ENCODE peak calls at places on chromosomes 6 and 20, in four cellular contexts. I is astrocyte of the spinal cord, F is brain microvascular endothelial cell, H is nephron progenitor cell. E is an unnamed sample.

GRCh38 chr6:133130863-133131262 is 110.3 kb upstream of the EYA4 start:
- DNase-seq in I (peak; percentile 72), H (no peak), F (no peak), E (peak; percentile 87)

GRCh38 chr20:9040874-9041524 is 27.9 kb upstream of the PLCB4 start:
- DNase-seq in F (no peak), H (no peak), I (peak; percentile 55), E (no peak)

GRCh38 chr6:43942011-43942442 is 172.0 kb downstream of the VEGFA start:
- DNase-seq in H (no peak), F (no peak), I (no peak), E (no peak)

GRCh38 chr6:148466158-148466557 is 123.5 kb downstream of the SASH1 start:
- DNase-seq in I (no peak), F (no peak), H (no peak), E (no peak)

GRCh38 chr6:30227763-30228487 is 14.7 kb upstream of the TRIM26 start:
- DNase-seq in F (no peak), H (no peak), I (no peak), E (no peak)

GRCh38 chr6:43020847-43021246 is 576 bp upstream of the RRP36 start:
- DNase-seq in I (no peak), H (peak; percentile 16), F (no peak), E (no peak)

GRCh38 chr6:139519097-139519496 is 144.6 kb upstream of the CITED2 start:
- DNase-seq in H (no peak), I (no peak), F (no peak), E (no peak)

GRCh38 chr6:166955121-166955864 is 1.1 kb downstream of the RNASET2 start:
- DNase-seq in H (peak; percentile 22), F (no peak), I (no peak), E (no peak)

GRCh38 chr20:56926501-56926900 is 297.4 kb downstream of the TFAP2C start:
- DNase-seq in I (no peak), F (no peak), H (no peak), E (no peak)

GRCh38 chr6:14927398-14927797 is 318.5 kb upstream of the JARID2 start:
- DNase-seq in I (no peak), H (no peak), F (no peak), E (no peak)

GRCh38 chr6:112235956-112236355 is 18.4 kb downstream of the LAMA4 start:
- DNase-seq in H (no peak), F (peak; percentile 94), I (peak; percentile 74), E (no peak)

GRCh38 chr20:1905693-1906092 is 10.5 kb downstream of the SIRPA start:
- DNase-seq in I (no peak), F (no peak), H (no peak), E (no peak)

GRCh38 chr6:2738373-2738979 is 12.2 kb downstream of the MYLK4 start:
- DNase-seq in H (peak; percentile 60), I (peak; percentile 74), F (peak; percentile 66), E (peak; percentile 38)

GRCh38 chr6:31352497-31353368 is 4.2 kb downstream of the HLA-B start:
- DNase-seq in I (no peak), F (no peak), H (no peak), E (no peak)

GRCh38 chr6:79672631-79673065 is 41.5 kb downstream of the SH3BGRL2 start:
- DNase-seq in I (peak; percentile 59), F (peak; percentile 8), H (no peak), E (peak; percentile 48)

GRCh38 chr6:82000551-82000950 is 247.0 kb downstream of the IBTK start:
- DNase-seq in F (no peak), H (no peak), I (no peak), E (no peak)

GRCh38 chr6:7721654-7722053 is 4.2 kb upstream of the BMP6 start:
- DNase-seq in H (no peak), F (no peak), I (peak; percentile 34), E (peak; percentile 37)

GRCh38 chr20:58237318-58238182 is 9.1 kb upstream of the ANKRD60 start:
- DNase-seq in F (peak; percentile 35), I (peak; percentile 72), H (no peak), E (no peak)

GRCh38 chr20:63082308-63082938 is 75.7 kb upstream of the BHLHE23 start:
- DNase-seq in I (peak; percentile 19), H (peak; percentile 96), F (peak; percentile 23), E (no peak)

GRCh38 chr20:50919567-50919966 is 11.7 kb downstream of the ADNP start:
- DNase-seq in I (peak; percentile 81), H (no peak), F (peak; percentile 40), E (peak; percentile 10)

GRCh38 chr20:22805219-22805618 is 220.8 kb upstream of the FOXA2 start:
- DNase-seq in I (peak; percentile 63), F (peak; percentile 89), H (peak; percentile 32), E (peak; percentile 63)

GRCh38 chr20:37007898-37008649 is 56.6 kb upstream of the SAMHD1 start:
- DNase-seq in I (peak; percentile 44), F (peak; percentile 43), H (no peak), E (no peak)

GRCh38 chr6:79913369-79913768 is 34.0 kb downstream of the ELOVL4 start:
- DNase-seq in I (no peak), H (no peak), F (no peak), E (no peak)

GRCh38 chr6:11975353-11975977 is 36.6 kb upstream of the HIVEP1 start:
- DNase-seq in H (no peak), F (no peak), I (no peak), E (no peak)

GRCh38 chr6:37029249-37029959 is 23.9 kb downstream of the FGD2 start:
- DNase-seq in I (peak; percentile 79), H (peak; percentile 74), F (peak; percentile 81), E (peak; percentile 96)

DNA sequence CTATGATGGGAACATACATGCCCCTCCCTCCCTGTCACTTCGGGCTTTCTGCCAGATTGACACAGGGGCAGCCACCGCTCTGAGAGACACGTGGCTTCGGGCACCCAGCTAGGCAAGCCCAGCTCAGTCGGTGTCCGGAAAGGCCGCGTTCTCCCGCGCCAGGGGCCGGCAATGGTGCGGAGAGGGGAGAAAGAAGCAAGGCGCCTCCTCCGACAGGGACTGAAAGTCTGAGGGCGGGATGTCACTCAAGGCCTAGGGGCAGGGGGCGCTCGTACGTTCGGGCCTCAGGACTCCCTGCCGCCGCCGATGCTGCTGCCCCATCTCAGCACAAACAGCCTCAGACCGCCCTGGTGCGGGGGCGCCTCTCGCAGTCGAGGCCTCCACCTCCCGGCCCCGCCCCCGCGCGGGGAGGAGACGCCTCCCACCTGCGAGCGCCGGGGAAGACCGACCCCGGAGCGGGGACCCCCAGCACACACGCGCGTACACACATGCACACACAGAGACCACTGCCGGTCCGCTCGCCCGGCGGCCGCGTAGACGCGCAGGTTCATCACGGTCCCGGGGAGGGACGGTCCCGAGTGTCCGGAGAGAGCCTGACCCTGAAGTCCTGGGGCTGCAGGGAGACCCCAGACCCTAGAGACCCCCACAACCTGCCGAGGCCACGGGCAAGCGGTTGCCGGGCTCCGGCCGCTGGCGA is 1.9 kb downstream of the GRM4 start:
- DNase-seq in F (no peak), I (no peak), H (peak; percentile 84), E (no peak)
- TF ChIP-seq CTCF in F (peak; percentile 39), I (peak; percentile 10), H (peak; percentile 47), E (no peak)

GRCh38 chr20:16695633-16696032 is 34.2 kb upstream of the SNRPB2 start:
- DNase-seq in H (no peak), F (no peak), I (no peak), E (no peak)

GRCh38 chr20:16703570-16703969 is 26.3 kb upstream of the SNRPB2 start:
- DNase-seq in H (no peak), F (no peak), I (no peak), E (no peak)

GRCh38 chr20:16699287-16699686 is 30.5 kb upstream of the SNRPB2 start:
- DNase-seq in H (no peak), I (no peak), F (no peak), E (no peak)

GRCh38 chr20:16701296-16701695 is 28.5 kb upstream of the SNRPB2 start:
- DNase-seq in H (no peak), I (no peak), F (no peak), E (no peak)
- TF ChIP-seq CTCF in H (peak; percentile 24), I (peak; percentile 14), F (peak; percentile 42), E (peak; percentile 43)

GRCh38 chr6:158686791-158687381 is 37.0 kb downstream of the SYTL3 start:
- DNase-seq in H (no peak), F (no peak), I (no peak), E (no peak)

GRCh38 chr6:158686311-158686710 is 36.5 kb downstream of the SYTL3 start:
- DNase-seq in I (no peak), H (no peak), F (no peak), E (peak; percentile 70)

GRCh38 chr6:158684745-158685355 is 35.0 kb downstream of the SYTL3 start:
- DNase-seq in F (no peak), H (no peak), I (no peak), E (no peak)

GRCh38 chr6:158687507-158687906 is 37.7 kb downstream of the SYTL3 start:
- DNase-seq in H (no peak), F (no peak), I (no peak), E (no peak)

GRCh38 chr6:158688860-158689259 is 39.0 kb downstream of the SYTL3 start:
- DNase-seq in I (no peak), H (no peak), F (no peak), E (no peak)
- TF ChIP-seq CTCF in I (no peak), H (no peak), F (no peak), E (no peak)

DNA sequence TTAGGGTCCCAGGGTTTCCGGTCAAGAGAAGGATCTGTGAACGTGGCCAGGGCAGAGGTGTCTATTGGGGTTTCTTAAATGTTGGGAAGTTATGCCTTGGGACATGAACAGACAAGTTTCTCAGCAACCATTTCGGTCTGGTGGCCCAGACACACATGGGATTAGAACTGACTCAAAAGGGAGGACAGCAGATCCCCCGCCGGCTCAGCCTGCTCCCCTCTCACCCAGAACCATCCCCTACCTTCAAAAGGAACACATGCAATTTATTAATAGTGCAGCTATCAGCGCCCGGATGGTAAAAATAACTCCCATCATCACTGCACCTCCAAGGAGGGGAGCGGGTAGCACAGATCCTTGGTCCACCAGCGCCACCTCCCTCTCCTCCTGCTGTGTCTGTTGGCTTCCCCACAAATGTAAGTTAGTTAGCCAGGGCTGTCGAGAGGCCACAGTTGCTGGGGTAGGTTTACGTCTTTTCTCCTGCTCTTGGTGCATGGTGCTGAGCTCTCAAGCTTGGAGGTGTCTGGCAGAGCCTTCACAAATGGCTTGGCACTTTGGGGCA is 77.1 kb downstream of the TRAM2 start:
- DNase-seq in F (no peak), I (no peak), H (no peak), E (no peak)
- TF ChIP-seq CTCF in F (no peak), I (no peak), H (no peak), E (no peak)

GRCh38 chr20:39103732-39104131 is 141.6 kb downstream of the DHX35 start:
- DNase-seq in I (no peak), F (no peak), H (no peak), E (no peak)

GRCh38 chr20:39103305-39103704 is 141.2 kb downstream of the DHX35 start:
- DNase-seq in H (no peak), I (no peak), F (no peak), E (no peak)

GRCh38 chr20:39107741-39108140 is 145.6 kb downstream of the DHX35 start:
- DNase-seq in H (no peak), F (peak; percentile 10), I (no peak), E (peak; percentile 76)

GRCh38 chr20:39106791-39107190 is 144.6 kb downstream of the DHX35 start:
- DNase-seq in I (no peak), F (no peak), H (no peak), E (no peak)

DNA sequence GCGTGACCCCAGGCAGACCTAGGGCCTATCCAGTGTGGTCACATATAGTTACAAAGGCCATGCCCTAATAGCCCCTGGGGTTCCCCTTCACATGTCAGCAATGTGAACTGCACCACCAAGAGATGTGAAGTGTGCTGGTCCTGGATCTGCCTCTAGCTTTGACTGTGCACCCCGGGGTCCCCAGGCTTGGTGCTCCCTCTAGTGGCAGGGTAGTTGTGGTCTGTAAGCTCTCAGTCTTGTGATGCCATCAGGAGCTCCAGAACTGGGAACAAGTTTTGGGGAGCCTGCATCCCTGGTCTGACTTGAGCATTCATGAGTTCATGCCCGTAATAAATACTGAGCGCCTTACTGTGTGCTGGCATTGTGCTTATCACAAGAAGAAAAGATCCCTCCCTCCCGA is 143.4 kb downstream of the DHX35 start:
- DNase-seq in F (no peak), H (no peak), I (no peak), E (no peak)
- TF ChIP-seq CTCF in F (peak; percentile 25), H (no peak), I (no peak), E (peak; percentile 24)

E was measured in PC-9.